ENCODE peak calls at places on chromosomes 13 and 19, in six cellular contexts. A, O, Q, H, X and Z are unnamed samples.

GRCh38 chr19:54178581-54179261 is 5.8 kb upstream of the TMC4 start:
- DNase-seq in A (no peak), O (no peak), Q (peak), H (peak), X (peak), Z (peak)

GRCh38 chr19:49875801-49876421 is 1.2 kb downstream of the AKT1S1 start:
- DNase-seq in A (no peak), O (peak), Q (peak), H (peak), X (peak), Z (peak)

GRCh38 chr13:109629737-109630136 is 156.6 kb downstream of the IRS2 start:
- DNase-seq in A (no peak), O (no peak), Q (no peak), H (no peak), X (no peak), Z (no peak)

GRCh38 chr13:54750521-54750920 is 1721.9 kb downstream of the OLFM4 start:
- DNase-seq in A (no peak), O (no peak), Q (no peak), H (no peak), X (no peak), Z (no peak)

GRCh38 chr13:95485045-95485517 is 67.4 kb upstream of the CLDN10 start:
- DNase-seq in A (no peak), O (peak), Q (peak), H (no peak), X (no peak), Z (no peak)

GRCh38 chr19:47765522-47766358 is 12.8 kb upstream of the SELENOW start:
- DNase-seq in A (no peak), O (peak), Q (peak), H (peak), X (peak), Z (peak)

GRCh38 chr19:9871626-9872338 is 36.7 kb downstream of the PIN1 start:
- DNase-seq in A (no peak), O (no peak), Q (peak), H (peak), X (no peak), Z (no peak)

GRCh38 chr19:32373614-32374295 is 28.3 kb downstream of the ZNF507 start:
- DNase-seq in A (peak), O (peak), Q (peak), H (no peak), X (peak), Z (no peak)

GRCh38 chr13:50616101-50616500 is 227.4 kb downstream of the DLEU7 start:
- DNase-seq in A (no peak), O (peak), Q (peak), H (no peak), X (no peak), Z (no peak)

DNA sequence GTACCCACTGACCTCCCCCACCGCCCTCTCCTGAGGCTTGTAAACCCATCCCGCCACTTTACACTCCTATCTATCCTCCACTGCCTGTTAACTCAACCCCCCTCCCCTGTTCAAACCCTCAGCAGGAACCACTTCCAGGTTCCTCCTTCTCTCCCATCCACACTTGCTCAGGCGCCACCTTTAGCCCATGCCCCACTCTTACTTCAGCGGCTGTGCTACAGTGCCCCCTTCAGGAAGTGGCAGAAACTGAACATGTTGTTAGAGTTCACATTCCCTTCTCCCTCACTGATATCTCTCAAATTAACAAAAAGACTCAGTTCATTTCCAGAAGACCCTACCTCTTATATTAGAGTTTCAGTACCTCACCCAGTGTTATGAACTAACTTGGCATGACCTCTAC is 49.4 kb downstream of the ZNF91 start:
- DNase-seq in A (no peak), O (no peak), Q (no peak), H (peak), X (no peak), Z (no peak)
- TF ChIP-seq CTCF in A (no peak), O (no peak), Q (peak), H (peak), X (no peak), Z (no peak)

GRCh38 chr19:13842294-13843103 is 34.4 kb upstream of the NANOS3 start:
- DNase-seq in A (no peak), O (peak), Q (peak), H (peak), X (peak), Z (peak)
- H3K9ac ChIP-seq in A (peak), O (peak), Q (peak), H (peak), X (peak), Z (peak)

GRCh38 chr13:108226184-108226583 is 8.0 kb downstream of the ABHD13 start:
- DNase-seq in A (no peak), O (no peak), Q (no peak), H (no peak), X (no peak), Z (no peak)

GRCh38 chr13:108230377-108230776 is 12.2 kb downstream of the ABHD13 start:
- DNase-seq in A (no peak), O (no peak), Q (no peak), H (no peak), X (no peak), Z (no peak)

GRCh38 chr13:108225440-108225839 is 7.2 kb downstream of the ABHD13 start:
- DNase-seq in A (no peak), O (no peak), Q (no peak), H (no peak), X (no peak), Z (no peak)

GRCh38 chr13:108223850-108224503 is 5.8 kb downstream of the ABHD13 start:
- DNase-seq in A (no peak), O (no peak), Q (no peak), H (no peak), X (no peak), Z (no peak)

DNA sequence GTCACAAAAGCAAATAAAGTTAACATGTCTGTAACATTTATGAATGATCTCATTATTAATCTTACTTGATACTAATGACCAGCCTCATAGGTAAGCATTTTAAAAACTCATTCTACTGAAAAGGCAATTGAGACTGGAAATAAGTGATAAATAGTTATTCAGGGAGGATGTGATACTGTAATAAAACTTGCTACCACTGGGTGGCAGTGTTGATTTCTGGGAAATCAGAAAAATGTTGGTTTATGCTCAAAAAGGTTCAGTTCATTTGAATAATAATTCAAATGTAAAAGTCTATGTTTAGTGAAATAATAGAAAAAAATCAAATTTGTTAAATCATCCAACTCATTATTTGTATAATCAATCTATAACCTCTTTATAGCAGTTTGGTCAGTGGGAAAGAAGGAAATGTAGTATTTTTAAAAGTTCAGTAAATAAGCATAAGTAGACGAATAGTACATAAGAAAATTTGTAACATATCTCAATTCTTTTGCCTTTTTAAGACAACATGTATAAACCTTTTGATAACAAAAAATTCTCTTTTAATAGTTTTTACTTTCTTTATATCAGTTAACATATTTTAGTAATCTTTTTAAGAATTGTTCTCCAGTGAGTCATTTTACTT is 9.6 kb downstream of the ABHD13 start:
- DNase-seq in A (peak), O (peak), Q (peak), H (no peak), X (peak), Z (no peak)
- TF ChIP-seq CTCF in A (no peak), O (peak), Q (peak), H (peak), X (peak), Z (peak)

GRCh38 chr19:720691-721160 is 12.0 kb downstream of the PALM start:
- DNase-seq in A (no peak), O (no peak), Q (no peak), H (no peak), X (no peak), Z (peak)
- H3K9ac ChIP-seq in A (no peak), O (no peak), Q (no peak), H (no peak), X (no peak), Z (no peak)

DNA sequence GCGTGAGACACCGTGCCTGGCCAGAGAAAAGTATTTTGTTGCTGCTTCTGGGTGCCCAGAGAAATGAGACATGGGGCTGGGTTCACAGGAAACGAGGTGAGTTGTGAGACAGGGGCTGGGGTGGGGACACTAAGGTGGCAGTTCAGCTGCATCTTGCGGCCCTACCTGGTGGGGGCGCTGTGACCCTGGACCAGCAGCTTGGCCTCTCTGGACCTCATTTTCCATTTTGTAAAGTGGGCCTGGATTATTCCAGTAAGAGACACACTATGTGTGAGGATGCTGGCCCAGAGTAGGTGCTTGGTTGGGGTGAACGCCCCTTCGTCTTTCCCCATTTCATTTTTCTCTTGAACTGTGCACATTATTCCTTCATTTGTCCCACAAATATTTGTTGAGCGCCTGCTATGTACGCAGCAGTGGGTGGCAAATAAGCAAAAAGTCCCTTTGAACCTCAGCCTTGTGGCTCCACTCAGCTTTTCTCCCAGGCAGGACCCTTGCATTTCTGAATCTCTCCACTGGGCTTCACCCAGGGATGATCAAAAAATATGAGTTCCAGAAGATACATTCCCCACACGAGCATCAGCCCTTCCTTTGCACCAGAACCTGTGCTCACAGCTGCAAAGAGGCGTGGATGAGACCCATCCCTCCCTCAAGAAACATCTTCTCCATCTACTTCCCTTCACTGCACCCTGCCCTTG is 26.6 kb upstream of the OR10H1 start:
- DNase-seq in A (no peak), O (no peak), Q (no peak), H (no peak), X (no peak), Z (no peak)
- TF ChIP-seq CTCF in A (peak), O (no peak), Q (peak), H (no peak), X (no peak), Z (no peak)

DNA sequence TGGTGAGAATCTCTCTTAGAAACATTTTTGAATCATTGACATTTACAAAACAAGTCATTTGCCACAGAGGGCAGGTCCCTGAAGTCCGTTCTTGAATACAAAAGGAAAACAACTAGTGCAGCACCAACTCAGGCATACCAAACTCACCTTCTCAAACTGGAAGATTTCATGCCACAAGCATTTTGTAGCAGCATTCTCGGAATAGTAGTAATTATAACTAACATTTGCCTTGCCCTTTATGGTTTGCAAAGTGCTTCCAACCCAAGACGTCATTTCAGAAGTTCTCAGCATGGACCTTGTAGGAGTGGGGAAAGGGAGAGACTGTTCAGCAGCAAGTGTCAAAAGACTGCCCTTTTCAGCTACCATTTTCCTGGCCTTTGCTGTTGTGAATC is 344.6 kb downstream of the RFC3 start:
- DNase-seq in A (no peak), O (peak), Q (no peak), H (no peak), X (no peak), Z (no peak)
- H3K9ac ChIP-seq in A (no peak), O (no peak), Q (peak), H (no peak), X (no peak), Z (no peak)